ENCODE peak calls at places on chromosomes 7 and 10, in ten cellular contexts. G is activated CD4-positive, CD25-positive, alpha-beta regulatory T cell; Q is T-helper 9 cell; L is anterior cingulate cortex; P is HTR-8/SVneo; B is adipocyte; N is renal cortical epithelial cell; M is Daoy; U is NCI-H1092 treated with DMSO at 0.1 percent for 48 hours; R is AG08395. O is an unnamed sample.

GRCh38 chr7:4931932-4932331 is 27.1 kb downstream of the MMD2 start:
- DNase-seq in G (no peak), Q (no peak), L (peak), P (no peak), B (no peak), N (no peak), M (peak), U (peak), R (no peak), O (no peak)

GRCh38 chr7:132752431-132752830 is 176.2 kb upstream of the PLXNA4 start:
- DNase-seq in G (no peak), Q (no peak), L (no peak), P (no peak), B (no peak), N (no peak), M (no peak), U (no peak), R (no peak), O (no peak)

GRCh38 chr10:94047302-94047701 is 53.6 kb downstream of the PLCE1 start:
- DNase-seq in G (no peak), Q (no peak), L (no peak), P (no peak), B (no peak), N (no peak), M (no peak), U (peak), R (no peak), O (no peak)

GRCh38 chr7:48183370-48183743 is 12.1 kb downstream of the ABCA13 start:
- DNase-seq in G (no peak), Q (no peak), L (no peak), P (no peak), B (peak), N (no peak), M (no peak), U (no peak), R (peak), O (no peak)

GRCh38 chr10:59240581-59241183 is 64.2 kb downstream of the PHYHIPL start:
- DNase-seq in G (no peak), Q (no peak), L (no peak), P (no peak), B (peak), N (peak), M (peak), U (peak), R (peak), O (peak)

GRCh38 chr7:92035576-92035975 is 94.9 kb downstream of the AKAP9 start:
- DNase-seq in G (no peak), Q (no peak), L (no peak), P (no peak), B (no peak), N (no peak), M (no peak), U (no peak), R (no peak), O (no peak)

GRCh38 chr10:132702601-132703304 is 83.2 kb downstream of the NKX6-2 start:
- DNase-seq in G (no peak), Q (no peak), L (no peak), P (no peak), B (no peak), N (no peak), M (no peak), U (no peak), R (no peak), O (no peak)

GRCh38 chr7:29146082-29146706 is at the start of gene CPVL:
- DNase-seq in G (no peak), Q (no peak), L (peak), P (peak), B (no peak), N (peak), M (peak), U (peak), R (no peak), O (no peak)

GRCh38 chr10:47123889-47124288 is 176.1 kb upstream of the GDF10 start:
- DNase-seq in G (no peak), Q (no peak), L (no peak), P (no peak), B (no peak), N (no peak), M (no peak), U (no peak), R (no peak), O (no peak)

GRCh38 chr10:46545861-46546590 is 10.4 kb downstream of the GPRIN2 start:
- DNase-seq in G (no peak), Q (no peak), L (no peak), P (no peak), B (no peak), N (no peak), M (no peak), U (no peak), R (no peak), O (no peak)

GRCh38 chr7:15463801-15464761 is 97.7 kb downstream of the AGMO start:
- DNase-seq in G (no peak), Q (no peak), L (no peak), P (no peak), B (peak), N (no peak), M (no peak), U (no peak), R (no peak), O (peak)

GRCh38 chr7:144391823-144392255 is 11.7 kb downstream of the NOBOX start:
- DNase-seq in G (no peak), Q (no peak), L (no peak), P (peak), B (peak), N (peak), M (peak), U (peak), R (peak), O (peak)

GRCh38 chr10:2119316-2119715 is 382.0 kb upstream of the ADARB2 start:
- DNase-seq in G (no peak), Q (no peak), L (no peak), P (peak), B (no peak), N (peak), M (peak), U (no peak), R (no peak), O (no peak)

GRCh38 chr10:35896011-35896410 is 253.9 kb upstream of the FZD8 start:
- DNase-seq in G (no peak), Q (no peak), L (no peak), P (no peak), B (peak), N (peak), M (peak), U (no peak), R (peak), O (peak)

GRCh38 chr10:30434273-30435067 is 486 bp downstream of the MAP3K8 start:
- DNase-seq in G (peak), Q (peak), L (peak), P (peak), B (peak), N (peak), M (peak), U (no peak), R (peak), O (peak)

GRCh38 chr10:67612156-67612555 is 83.8 kb downstream of the CTNNA3 start:
- DNase-seq in G (no peak), Q (no peak), L (no peak), P (no peak), B (no peak), N (no peak), M (no peak), U (no peak), R (no peak), O (no peak)